ENCODE peak calls at places on chromosome 13, in ten cellular contexts. One of them, this sample, is unnamed.
A peak's percentile ranks its signal among the peaks of the same experiment; 100 is the strongest.

GRCh38 chr13:75479102-75479501 is 2.9 kb downstream of the TBC1D4 start:
- DNase-seq in cardiac muscle cell: no peak
- DNase-seq in activated CD4-positive, alpha-beta T cell treated with anti-CD3 and anti-CD28 coated beads, Interleukin-2, amount 10 ng/mL, durations not matched to agents 7 days and 5 days: no peak
- DNase-seq in CD8-positive, alpha-beta memory T cell: no peak
- DNase-seq in T-helper 2 cell: no peak
- DNase-seq in stimulated activated CD8-positive, alpha-beta memory T cell treated with anti-CD3 and anti-CD28 coated beads, Interleukin-4, amount 100 ng/mL, for 4 hours: no peak
- DNase-seq in GM23338: no peak
- DNase-seq in astrocyte of the hippocampus: no peak
- DNase-seq in stimulated activated CD4-positive, alpha-beta T cell treated with anti-CD3 and anti-CD28 coated beads, Interleukin-2, amount 100 ng/mL, for 24 hours: no peak
- DNase-seq in uterus: no peak
- DNase-seq in this sample: no peak

GRCh38 chr13:21537105-21537504 is 66.9 kb downstream of the MICU2 start:
- DNase-seq in cardiac muscle cell: no peak
- DNase-seq in activated CD4-positive, alpha-beta T cell treated with anti-CD3 and anti-CD28 coated beads, Interleukin-2, amount 10 ng/mL, durations not matched to agents 7 days and 5 days: no peak
- DNase-seq in CD8-positive, alpha-beta memory T cell: no peak
- DNase-seq in T-helper 2 cell: no peak
- DNase-seq in stimulated activated CD8-positive, alpha-beta memory T cell treated with anti-CD3 and anti-CD28 coated beads, Interleukin-4, amount 100 ng/mL, for 4 hours: no peak
- DNase-seq in GM23338: no peak
- DNase-seq in astrocyte of the hippocampus: no peak
- DNase-seq in stimulated activated CD4-positive, alpha-beta T cell treated with anti-CD3 and anti-CD28 coated beads, Interleukin-2, amount 100 ng/mL, for 24 hours: no peak
- DNase-seq in uterus: no peak
- DNase-seq in this sample: no peak

GRCh38 chr13:101301053-101301452 is 115.3 kb downstream of the NALCN start:
- DNase-seq in cardiac muscle cell: no peak
- DNase-seq in activated CD4-positive, alpha-beta T cell treated with anti-CD3 and anti-CD28 coated beads, Interleukin-2, amount 10 ng/mL, durations not matched to agents 7 days and 5 days: no peak
- DNase-seq in CD8-positive, alpha-beta memory T cell: no peak
- DNase-seq in T-helper 2 cell: no peak
- DNase-seq in stimulated activated CD8-positive, alpha-beta memory T cell treated with anti-CD3 and anti-CD28 coated beads, Interleukin-4, amount 100 ng/mL, for 4 hours: no peak
- DNase-seq in GM23338: peak; percentile 33
- DNase-seq in astrocyte of the hippocampus: no peak
- DNase-seq in stimulated activated CD4-positive, alpha-beta T cell treated with anti-CD3 and anti-CD28 coated beads, Interleukin-2, amount 100 ng/mL, for 24 hours: no peak
- DNase-seq in uterus: no peak
- DNase-seq in this sample: no peak

GRCh38 chr13:98300956-98301641 is 124.0 kb upstream of the RNF113B start:
- DNase-seq in cardiac muscle cell: no peak
- DNase-seq in activated CD4-positive, alpha-beta T cell treated with anti-CD3 and anti-CD28 coated beads, Interleukin-2, amount 10 ng/mL, durations not matched to agents 7 days and 5 days: no peak
- DNase-seq in CD8-positive, alpha-beta memory T cell: no peak
- DNase-seq in T-helper 2 cell: no peak
- DNase-seq in stimulated activated CD8-positive, alpha-beta memory T cell treated with anti-CD3 and anti-CD28 coated beads, Interleukin-4, amount 100 ng/mL, for 4 hours: no peak
- DNase-seq in GM23338: no peak
- DNase-seq in astrocyte of the hippocampus: peak; percentile 92
- DNase-seq in stimulated activated CD4-positive, alpha-beta T cell treated with anti-CD3 and anti-CD28 coated beads, Interleukin-2, amount 100 ng/mL, for 24 hours: no peak
- DNase-seq in uterus: no peak
- DNase-seq in this sample: no peak

GRCh38 chr13:48235100-48235813 is 2.3 kb downstream of the ITM2B start:
- DNase-seq in cardiac muscle cell: peak; percentile 52
- DNase-seq in activated CD4-positive, alpha-beta T cell treated with anti-CD3 and anti-CD28 coated beads, Interleukin-2, amount 10 ng/mL, durations not matched to agents 7 days and 5 days: no peak
- DNase-seq in CD8-positive, alpha-beta memory T cell: no peak
- DNase-seq in T-helper 2 cell: no peak
- DNase-seq in stimulated activated CD8-positive, alpha-beta memory T cell treated with anti-CD3 and anti-CD28 coated beads, Interleukin-4, amount 100 ng/mL, for 4 hours: no peak
- DNase-seq in GM23338: peak; percentile 65
- DNase-seq in astrocyte of the hippocampus: peak; percentile 82
- DNase-seq in stimulated activated CD4-positive, alpha-beta T cell treated with anti-CD3 and anti-CD28 coated beads, Interleukin-2, amount 100 ng/mL, for 24 hours: no peak
- DNase-seq in uterus: no peak
- DNase-seq in this sample: no peak

GRCh38 chr13:110912651-110913051 is 2.2 kb downstream of the ANKRD10 start:
- DNase-seq in cardiac muscle cell: peak; percentile 39
- DNase-seq in activated CD4-positive, alpha-beta T cell treated with anti-CD3 and anti-CD28 coated beads, Interleukin-2, amount 10 ng/mL, durations not matched to agents 7 days and 5 days: no peak
- DNase-seq in CD8-positive, alpha-beta memory T cell: no peak
- DNase-seq in T-helper 2 cell: no peak
- DNase-seq in stimulated activated CD8-positive, alpha-beta memory T cell treated with anti-CD3 and anti-CD28 coated beads, Interleukin-4, amount 100 ng/mL, for 4 hours: no peak
- DNase-seq in GM23338: no peak
- DNase-seq in astrocyte of the hippocampus: peak; percentile 69
- DNase-seq in stimulated activated CD4-positive, alpha-beta T cell treated with anti-CD3 and anti-CD28 coated beads, Interleukin-2, amount 100 ng/mL, for 24 hours: no peak
- DNase-seq in uterus: peak; percentile 32
- DNase-seq in this sample: no peak

GRCh38 chr13:59951011-59951410 is 212.7 kb downstream of the DIAPH3 start:
- DNase-seq in cardiac muscle cell: no peak
- DNase-seq in activated CD4-positive, alpha-beta T cell treated with anti-CD3 and anti-CD28 coated beads, Interleukin-2, amount 10 ng/mL, durations not matched to agents 7 days and 5 days: no peak
- DNase-seq in CD8-positive, alpha-beta memory T cell: no peak
- DNase-seq in T-helper 2 cell: no peak
- DNase-seq in stimulated activated CD8-positive, alpha-beta memory T cell treated with anti-CD3 and anti-CD28 coated beads, Interleukin-4, amount 100 ng/mL, for 4 hours: no peak
- DNase-seq in GM23338: no peak
- DNase-seq in astrocyte of the hippocampus: peak; percentile 3
- DNase-seq in stimulated activated CD4-positive, alpha-beta T cell treated with anti-CD3 and anti-CD28 coated beads, Interleukin-2, amount 100 ng/mL, for 24 hours: no peak
- DNase-seq in uterus: no peak
- DNase-seq in this sample: no peak

GRCh38 chr13:25032160-25032559 is 63.8 kb upstream of the PABPC3 start:
- DNase-seq in cardiac muscle cell: no peak
- DNase-seq in activated CD4-positive, alpha-beta T cell treated with anti-CD3 and anti-CD28 coated beads, Interleukin-2, amount 10 ng/mL, durations not matched to agents 7 days and 5 days: no peak
- DNase-seq in CD8-positive, alpha-beta memory T cell: no peak
- DNase-seq in T-helper 2 cell: no peak
- DNase-seq in stimulated activated CD8-positive, alpha-beta memory T cell treated with anti-CD3 and anti-CD28 coated beads, Interleukin-4, amount 100 ng/mL, for 4 hours: no peak
- DNase-seq in GM23338: no peak
- DNase-seq in astrocyte of the hippocampus: no peak
- DNase-seq in stimulated activated CD4-positive, alpha-beta T cell treated with anti-CD3 and anti-CD28 coated beads, Interleukin-2, amount 100 ng/mL, for 24 hours: no peak
- DNase-seq in uterus: no peak
- DNase-seq in this sample: no peak

GRCh38 chr13:101623469-101624209 is 171.2 kb downstream of the ITGBL1 start:
- DNase-seq in cardiac muscle cell: no peak
- DNase-seq in activated CD4-positive, alpha-beta T cell treated with anti-CD3 and anti-CD28 coated beads, Interleukin-2, amount 10 ng/mL, durations not matched to agents 7 days and 5 days: no peak
- DNase-seq in CD8-positive, alpha-beta memory T cell: no peak
- DNase-seq in T-helper 2 cell: no peak
- DNase-seq in stimulated activated CD8-positive, alpha-beta memory T cell treated with anti-CD3 and anti-CD28 coated beads, Interleukin-4, amount 100 ng/mL, for 4 hours: no peak
- DNase-seq in GM23338: no peak
- DNase-seq in astrocyte of the hippocampus: no peak
- DNase-seq in stimulated activated CD4-positive, alpha-beta T cell treated with anti-CD3 and anti-CD28 coated beads, Interleukin-2, amount 100 ng/mL, for 24 hours: no peak
- DNase-seq in uterus: no peak
- DNase-seq in this sample: no peak

GRCh38 chr13:98854448-98854847 is 102.0 kb upstream of the SLC15A1 start:
- DNase-seq in cardiac muscle cell: no peak
- DNase-seq in activated CD4-positive, alpha-beta T cell treated with anti-CD3 and anti-CD28 coated beads, Interleukin-2, amount 10 ng/mL, durations not matched to agents 7 days and 5 days: no peak
- DNase-seq in CD8-positive, alpha-beta memory T cell: no peak
- DNase-seq in T-helper 2 cell: no peak
- DNase-seq in stimulated activated CD8-positive, alpha-beta memory T cell treated with anti-CD3 and anti-CD28 coated beads, Interleukin-4, amount 100 ng/mL, for 4 hours: no peak
- DNase-seq in GM23338: no peak
- DNase-seq in astrocyte of the hippocampus: no peak
- DNase-seq in stimulated activated CD4-positive, alpha-beta T cell treated with anti-CD3 and anti-CD28 coated beads, Interleukin-2, amount 100 ng/mL, for 24 hours: no peak
- DNase-seq in uterus: no peak
- DNase-seq in this sample: no peak

GRCh38 chr13:97224544-97225324 is 2.6 kb downstream of the MBNL2 start:
- DNase-seq in cardiac muscle cell: no peak
- DNase-seq in activated CD4-positive, alpha-beta T cell treated with anti-CD3 and anti-CD28 coated beads, Interleukin-2, amount 10 ng/mL, durations not matched to agents 7 days and 5 days: peak; percentile 38
- DNase-seq in CD8-positive, alpha-beta memory T cell: no peak
- DNase-seq in T-helper 2 cell: no peak
- DNase-seq in stimulated activated CD8-positive, alpha-beta memory T cell treated with anti-CD3 and anti-CD28 coated beads, Interleukin-4, amount 100 ng/mL, for 4 hours: no peak
- DNase-seq in GM23338: peak; percentile 69
- DNase-seq in astrocyte of the hippocampus: peak; percentile 79
- DNase-seq in stimulated activated CD4-positive, alpha-beta T cell treated with anti-CD3 and anti-CD28 coated beads, Interleukin-2, amount 100 ng/mL, for 24 hours: peak; percentile 31
- DNase-seq in uterus: no peak
- DNase-seq in this sample: no peak

GRCh38 chr13:38180100-38180499 is 169.6 kb upstream of the UFM1 start:
- DNase-seq in cardiac muscle cell: no peak
- DNase-seq in activated CD4-positive, alpha-beta T cell treated with anti-CD3 and anti-CD28 coated beads, Interleukin-2, amount 10 ng/mL, durations not matched to agents 7 days and 5 days: no peak
- DNase-seq in CD8-positive, alpha-beta memory T cell: no peak
- DNase-seq in T-helper 2 cell: no peak
- DNase-seq in stimulated activated CD8-positive, alpha-beta memory T cell treated with anti-CD3 and anti-CD28 coated beads, Interleukin-4, amount 100 ng/mL, for 4 hours: no peak
- DNase-seq in GM23338: no peak
- DNase-seq in astrocyte of the hippocampus: peak; percentile 6
- DNase-seq in stimulated activated CD4-positive, alpha-beta T cell treated with anti-CD3 and anti-CD28 coated beads, Interleukin-2, amount 100 ng/mL, for 24 hours: no peak
- DNase-seq in uterus: no peak
- DNase-seq in this sample: no peak

GRCh38 chr13:66805657-66806056 is 424.5 kb downstream of the PCDH9 start:
- DNase-seq in cardiac muscle cell: no peak
- DNase-seq in activated CD4-positive, alpha-beta T cell treated with anti-CD3 and anti-CD28 coated beads, Interleukin-2, amount 10 ng/mL, durations not matched to agents 7 days and 5 days: no peak
- DNase-seq in CD8-positive, alpha-beta memory T cell: no peak
- DNase-seq in T-helper 2 cell: no peak
- DNase-seq in stimulated activated CD8-positive, alpha-beta memory T cell treated with anti-CD3 and anti-CD28 coated beads, Interleukin-4, amount 100 ng/mL, for 4 hours: no peak
- DNase-seq in GM23338: no peak
- DNase-seq in astrocyte of the hippocampus: peak; percentile 72
- DNase-seq in stimulated activated CD4-positive, alpha-beta T cell treated with anti-CD3 and anti-CD28 coated beads, Interleukin-2, amount 100 ng/mL, for 24 hours: no peak
- DNase-seq in uterus: no peak
- DNase-seq in this sample: no peak

GRCh38 chr13:94169783-94170513 is 309.5 kb downstream of the DCT start:
- DNase-seq in cardiac muscle cell: no peak
- DNase-seq in activated CD4-positive, alpha-beta T cell treated with anti-CD3 and anti-CD28 coated beads, Interleukin-2, amount 10 ng/mL, durations not matched to agents 7 days and 5 days: no peak
- DNase-seq in CD8-positive, alpha-beta memory T cell: no peak
- DNase-seq in T-helper 2 cell: no peak
- DNase-seq in stimulated activated CD8-positive, alpha-beta memory T cell treated with anti-CD3 and anti-CD28 coated beads, Interleukin-4, amount 100 ng/mL, for 4 hours: no peak
- DNase-seq in GM23338: peak; percentile 39
- DNase-seq in astrocyte of the hippocampus: peak; percentile 81
- DNase-seq in stimulated activated CD4-positive, alpha-beta T cell treated with anti-CD3 and anti-CD28 coated beads, Interleukin-2, amount 100 ng/mL, for 24 hours: no peak
- DNase-seq in uterus: no peak
- DNase-seq in this sample: no peak

GRCh38 chr13:43009506-43009905 is 13.9 kb upstream of the DNAJC15 start:
- DNase-seq in cardiac muscle cell: no peak
- DNase-seq in activated CD4-positive, alpha-beta T cell treated with anti-CD3 and anti-CD28 coated beads, Interleukin-2, amount 10 ng/mL, durations not matched to agents 7 days and 5 days: no peak
- DNase-seq in CD8-positive, alpha-beta memory T cell: no peak
- DNase-seq in T-helper 2 cell: no peak
- DNase-seq in stimulated activated CD8-positive, alpha-beta memory T cell treated with anti-CD3 and anti-CD28 coated beads, Interleukin-4, amount 100 ng/mL, for 4 hours: no peak
- DNase-seq in GM23338: no peak
- DNase-seq in astrocyte of the hippocampus: no peak
- DNase-seq in stimulated activated CD4-positive, alpha-beta T cell treated with anti-CD3 and anti-CD28 coated beads, Interleukin-2, amount 100 ng/mL, for 24 hours: no peak
- DNase-seq in uterus: no peak
- DNase-seq in this sample: no peak